ENCODE peak calls at places on chromosomes 16 and 17, in eight cellular contexts. O is Peyer's patch, J is tibial nerve, Y is AG04450, K is heart left ventricle, G is IMR-90, V is A549, Z is colonic mucosa. D is an unnamed sample.

GRCh38 chr17:31261596-31261995 is 35.4 kb downstream of the OMG start:
- DNase-seq in G (no peak), V (no peak), Z (no peak), K (no peak), Y (no peak), O (no peak), J (no peak), D (no peak)

GRCh38 chr16:83227336-83227735 is 580.4 kb upstream of the HSBP1 start:
- DNase-seq in O (no peak), V (no peak), K (no peak), Y (no peak), G (no peak), J (no peak), Z (no peak), D (no peak)

GRCh38 chr16:29760567-29761279 is 14.9 kb upstream of the C16orf54 start:
- DNase-seq in Y (no peak), K (no peak), G (no peak), V (no peak), O (peak; percentile 70), J (no peak), Z (peak; percentile 71), D (no peak)

GRCh38 chr17:39791296-39791992 is 53.7 kb downstream of the GRB7 start:
- DNase-seq in K (no peak), J (no peak), G (no peak), Z (no peak), Y (no peak), V (no peak), O (no peak), D (no peak)

GRCh38 chr16:424033-424622 is 1.3 kb upstream of the RAB11FIP3 start:
- DNase-seq in G (peak; percentile 94), V (peak; percentile 50), Z (peak; percentile 58), Y (peak; percentile 74), O (peak; percentile 69), K (peak; percentile 75), J (peak; percentile 88), D (peak; percentile 93)

GRCh38 chr17:15109608-15110007 is 155.5 kb downstream of the PMP22 start:
- DNase-seq in O (no peak), G (no peak), J (no peak), Y (no peak), V (no peak), K (no peak), Z (no peak), D (no peak)

GRCh38 chr17:81206657-81207056 is 16.1 kb downstream of the CEP131 start:
- DNase-seq in V (no peak), Z (no peak), K (no peak), O (no peak), Y (no peak), J (no peak), G (no peak), D (no peak)

GRCh38 chr17:70074991-70075390 is at the start of gene KCNJ16:
- DNase-seq in J (no peak), O (peak; percentile 75), K (no peak), V (peak; percentile 25), G (no peak), Z (peak; percentile 61), Y (no peak), D (no peak)

DNA sequence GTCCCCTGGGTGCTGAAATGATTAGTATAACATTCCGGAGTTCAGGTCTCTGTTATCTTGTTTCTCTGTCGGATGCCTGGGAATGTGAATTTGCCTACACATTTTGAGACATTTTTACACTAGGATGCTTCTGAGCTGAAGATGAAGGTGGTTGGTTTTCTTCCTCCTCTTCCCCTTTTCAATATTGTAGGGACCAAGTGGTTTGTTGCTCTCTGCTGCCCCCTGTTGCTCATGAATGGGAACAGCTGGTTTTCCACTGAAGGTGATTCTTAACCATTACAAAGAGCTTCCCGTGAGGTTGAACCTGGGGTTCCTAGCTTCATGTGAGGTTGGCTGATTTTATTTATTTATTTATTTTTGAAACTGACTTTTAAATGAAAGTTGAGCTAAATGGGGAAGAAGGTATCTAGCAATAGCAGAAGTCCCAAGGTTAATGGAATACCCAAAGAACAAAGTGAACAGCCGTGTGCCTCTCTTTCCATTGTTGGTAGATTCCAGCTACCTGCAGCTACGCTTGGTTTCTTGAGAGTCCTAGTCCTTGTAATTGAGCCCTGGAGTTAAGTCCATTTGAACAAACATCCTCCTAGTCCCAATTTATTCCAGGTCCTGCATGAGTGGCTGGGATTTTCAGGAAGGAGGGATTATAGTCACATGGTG is 983.9 kb upstream of the EEF2KMT start:
- DNase-seq in J (no peak), Y (no peak), Z (peak; percentile 56), V (peak; percentile 7), G (no peak), K (no peak), O (peak; percentile 81), D (no peak)
- TF ChIP-seq CTCF in J (peak; percentile 38), Y (no peak), Z (peak; percentile 63), V (no peak), G (peak; percentile 17), K (peak; percentile 47), O (peak; percentile 4), D (no peak)

GRCh38 chr17:29694923-29695563 is 72.3 kb upstream of the CORO6 start:
- DNase-seq in J (no peak), G (no peak), O (no peak), V (no peak), Z (no peak), K (no peak), Y (no peak), D (no peak)

GRCh38 chr17:29697371-29697770 is 74.7 kb upstream of the CORO6 start:
- DNase-seq in V (no peak), K (no peak), Y (no peak), J (no peak), G (no peak), Z (no peak), O (no peak), D (no peak)

GRCh38 chr17:29698019-29698777 is 75.5 kb upstream of the CORO6 start:
- DNase-seq in V (no peak), O (no peak), K (no peak), J (no peak), G (no peak), Z (no peak), Y (no peak), D (no peak)

GRCh38 chr17:29698837-29699236 is 76.1 kb upstream of the CORO6 start:
- DNase-seq in Z (no peak), V (no peak), G (no peak), K (no peak), O (no peak), Y (no peak), J (no peak), D (no peak)

DNA sequence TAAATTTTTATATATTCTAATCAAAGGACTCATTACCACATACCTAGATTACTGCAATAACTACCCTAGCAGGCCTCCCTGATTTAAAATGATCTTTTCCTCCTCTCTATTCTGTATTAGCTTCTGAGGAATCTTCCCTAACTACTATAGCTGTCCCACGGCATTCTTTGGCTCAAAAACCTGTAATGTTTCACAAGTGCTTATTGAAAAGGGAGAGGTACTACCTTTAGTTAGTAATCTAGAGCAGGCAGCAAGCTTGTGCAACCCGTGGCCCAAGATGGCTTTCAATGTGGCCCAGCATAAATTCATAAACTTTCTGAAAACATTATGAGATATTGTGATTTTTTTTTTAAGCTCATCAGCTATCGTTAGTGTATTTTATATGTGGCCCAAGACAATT is 71.0 kb upstream of the CORO6 start:
- DNase-seq in V (no peak), K (no peak), O (no peak), G (no peak), Z (no peak), Y (no peak), J (no peak), D (no peak)
- H3K4me3 ChIP-seq in V (no peak overlapping the region), K (no peak overlapping the region), O (no peak overlapping the region), G (no peak overlapping the region), Z (no peak overlapping the region), Y (no peak overlapping the region), J (no peak overlapping the region), D (no peak overlapping the region)

DNA sequence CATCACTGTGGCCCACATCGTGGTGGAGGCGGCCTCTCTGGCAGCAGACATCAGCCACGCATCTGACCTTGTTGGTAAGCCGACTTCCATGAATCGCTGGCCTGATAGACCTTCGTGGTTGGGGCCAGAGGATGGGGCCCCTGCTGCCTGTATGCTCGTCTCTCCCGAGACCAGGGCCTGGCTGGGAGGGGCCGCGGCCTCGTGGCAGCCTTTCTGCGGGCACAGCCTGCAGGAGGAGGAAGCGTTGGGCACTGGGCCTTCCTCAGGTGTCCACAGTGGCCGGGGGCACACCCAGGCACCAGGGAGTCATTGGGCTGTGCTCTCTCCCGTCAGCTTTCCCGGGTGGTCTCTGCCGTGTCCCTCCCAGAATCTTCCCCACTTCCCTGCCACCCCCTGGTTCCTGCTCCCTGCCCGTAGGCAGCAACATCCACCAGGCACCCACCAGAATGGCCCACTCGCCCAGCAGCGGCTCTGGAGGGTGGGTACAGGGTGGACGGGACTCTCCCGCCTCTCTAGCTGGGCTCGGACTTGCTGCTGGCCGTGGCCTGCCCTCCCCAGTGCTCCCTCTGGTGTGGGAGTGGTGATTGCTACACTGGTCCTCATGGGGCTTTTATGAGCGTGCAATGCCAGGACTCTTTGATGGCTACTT is 6.3 kb downstream of the E4F1 start:
- DNase-seq in V (no peak), Y (no peak), Z (no peak), G (no peak), J (no peak), O (no peak), K (no peak), D (no peak)
- H3K27ac ChIP-seq in V (no peak overlapping the region), Y (no peak overlapping the region), Z (no peak overlapping the region), G (no peak overlapping the region), J (no peak overlapping the region), O (no peak overlapping the region), K (no peak overlapping the region), D (no peak overlapping the region)

GRCh38 chr17:49899588-49899987 is 51.7 kb upstream of the TAC4 start:
- DNase-seq in Z (no peak), J (no peak), Y (no peak), K (no peak), G (no peak), V (no peak), O (no peak), D (no peak)

GRCh38 chr17:49896222-49896621 is 48.4 kb upstream of the TAC4 start:
- DNase-seq in J (no peak), G (no peak), V (no peak), O (no peak), Y (no peak), K (no peak), Z (no peak), D (no peak)

GRCh38 chr17:49901460-49902331 is 53.8 kb upstream of the TAC4 start:
- DNase-seq in V (peak; percentile 43), G (no peak), K (no peak), Y (no peak), J (no peak), O (no peak), Z (no peak), D (no peak)

GRCh38 chr17:49896860-49897259 is 49.0 kb upstream of the TAC4 start:
- DNase-seq in Z (no peak), Y (no peak), J (no peak), K (no peak), V (no peak), G (no peak), O (no peak), D (no peak)

DNA sequence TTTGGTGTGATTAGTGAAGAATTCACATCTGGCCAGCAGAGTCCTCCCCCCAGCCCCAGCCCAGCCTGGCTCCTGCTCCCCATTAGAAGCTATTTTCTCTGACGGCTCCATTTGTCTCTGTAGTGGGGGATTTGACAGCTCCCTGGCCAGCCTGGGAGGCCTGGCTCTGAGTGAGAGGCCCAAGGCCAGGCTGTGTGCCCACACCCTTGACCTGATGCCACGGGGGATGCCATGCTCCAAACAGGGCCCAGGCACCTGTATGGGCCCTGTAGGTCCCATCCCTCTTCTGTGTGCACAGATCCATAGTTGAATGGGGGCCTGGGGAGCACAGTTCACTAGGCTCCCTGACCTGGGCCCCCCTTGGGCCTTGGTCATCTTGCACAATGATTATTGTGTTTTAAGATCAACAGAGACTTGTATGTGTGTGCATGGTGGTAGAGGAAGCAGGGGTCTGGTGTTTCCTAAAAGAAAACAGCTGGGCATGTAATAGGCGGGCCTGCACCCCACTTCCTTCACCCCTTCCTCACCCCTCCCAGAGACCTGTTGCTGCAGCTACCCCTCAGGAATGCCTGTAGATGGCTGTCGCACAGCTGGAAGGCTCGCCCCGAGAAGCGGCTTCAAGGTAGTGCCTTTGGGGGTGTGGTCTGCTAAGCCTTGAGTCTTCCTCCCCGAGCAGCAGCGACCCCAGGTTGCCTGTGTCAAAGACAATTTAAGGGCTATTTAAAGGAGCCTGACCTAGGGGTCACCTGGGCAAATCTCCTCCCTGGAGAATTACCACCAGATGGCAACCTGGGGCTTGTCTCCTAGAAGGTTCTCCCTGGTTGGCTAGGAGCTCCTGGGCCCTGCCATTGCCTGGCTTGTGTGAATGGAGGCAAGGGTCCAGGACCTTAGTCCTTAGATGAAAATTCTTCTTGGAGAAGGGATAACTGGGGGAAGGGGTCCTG is 51.0 kb upstream of the TAC4 start:
- DNase-seq in G (no peak), Z (no peak), O (no peak), J (no peak), V (peak; percentile 78), K (no peak), Y (no peak), D (no peak)
- TF ChIP-seq CTCF in G (no peak), Z (no peak), O (no peak), J (no peak), V (peak; percentile 52), K (no peak), Y (peak; percentile 11), D (no peak)